ENCODE peak calls at places on chromosomes 6 and 20, in six cellular contexts. X is NCI-H345; S is GM19239; P is NCI-H2081; R is H54; T is activated CD4-positive, alpha-beta T cell treated with anti-CD3 and anti-CD28 coated beads for 1 hour. J is an unnamed sample.

GRCh38 chr20:24836041-24836533 is 113.0 kb upstream of the CST7 start:
- DNase-seq in S (no peak), P (no peak), X (no peak), T (no peak), R (no peak), J (no peak)

GRCh38 chr20:31606678-31606927 is 1.5 kb downstream of the ID1 start:
- DNase-seq in P (no peak), X (no peak), S (no peak), R (no peak), T (no peak), J (no peak)

GRCh38 chr6:31712296-31712695 is 2.9 kb upstream of the LY6G6D start:
- DNase-seq in T (no peak), R (no peak), X (no peak), P (no peak), S (no peak), J (no peak)

GRCh38 chr6:142716097-142716496 is 228.9 kb downstream of the HIVEP2 start:
- DNase-seq in R (no peak), S (no peak), P (no peak), T (no peak), X (no peak), J (no peak)

GRCh38 chr6:49550413-49551125 is at the start of gene C6orf141:
- DNase-seq in X (peak), R (peak), S (peak), T (no peak), P (peak), J (peak)

GRCh38 chr6:18242062-18242851 is 22.1 kb downstream of the DEK start:
- DNase-seq in X (no peak), R (no peak), P (no peak), S (no peak), T (no peak), J (no peak)

GRCh38 chr20:13348301-13349239 is 127.5 kb downstream of the ISM1 start:
- DNase-seq in X (no peak), T (no peak), P (no peak), R (no peak), S (no peak), J (no peak)

GRCh38 chr6:37777272-37777736 is 42.2 kb upstream of the ZFAND3 start:
- DNase-seq in X (no peak), P (no peak), S (no peak), T (no peak), R (no peak), J (peak)

GRCh38 chr6:125668071-125668470 is 81.4 kb upstream of the HEY2 start:
- DNase-seq in X (no peak), S (no peak), P (peak), T (no peak), R (no peak), J (no peak)

J was measured in NCI-H146.